ENCODE peak calls at places on chromosomes 12 and 14, in five cellular contexts. K, N, T, U and L are unnamed samples. For H3K4me1, the result is how much of the 10 kb centered on the place peaks cover.

GRCh38 chr12:103020839-103021238 is 63.4 kb downstream of the ASCL1 start:
- DNase-seq in T (no peak), K (no peak), N (no peak), U (no peak), L (no peak)

GRCh38 chr12:122481861-122482260 is 18.9 kb downstream of the ZCCHC8 start:
- DNase-seq in K (no peak), U (no peak), N (no peak), T (no peak), L (no peak)

GRCh38 chr12:50401383-50402155 is 884 bp downstream of the LARP4 start:
- DNase-seq in U (no peak), T (no peak), K (peak), N (no peak), L (no peak)

GRCh38 chr12:120588948-120589930 is 8.0 kb upstream of the POP5 start:
- DNase-seq in N (no peak), K (no peak), U (peak), T (no peak), L (no peak)

GRCh38 chr12:76113800-76114757 is 29.6 kb upstream of the NAP1L1 start:
- DNase-seq in U (no peak), K (no peak), T (no peak), N (no peak), L (no peak)

GRCh38 chr12:27969011-27969900 is 3.3 kb downstream of the PTHLH start:
- DNase-seq in U (peak), K (no peak), T (peak), N (no peak), L (peak)

GRCh38 chr12:26963413-26963812 is 25.1 kb downstream of the FGFR1OP2 start:
- DNase-seq in K (no peak), N (no peak), U (no peak), T (no peak), L (no peak)

GRCh38 chr12:38689704-38690103 is 215.7 kb downstream of the CPNE8 start:
- DNase-seq in T (no peak), N (no peak), K (no peak), U (no peak), L (no peak)

GRCh38 chr12:121709478-121709890 is 3.1 kb upstream of the TMEM120B start:
- DNase-seq in T (peak), N (no peak), K (no peak), U (no peak), L (no peak)

GRCh38 chr14:69657961-69658360 is 46.6 kb downstream of the SUSD6 start:
- DNase-seq in N (no peak), T (peak), U (no peak), K (no peak), L (peak)

GRCh38 chr14:96693986-96694385 is 103.2 kb upstream of the VRK1 start:
- DNase-seq in U (no peak), N (no peak), K (no peak), T (no peak), L (no peak)

GRCh38 chr14:96702831-96703230 is 94.4 kb upstream of the VRK1 start:
- DNase-seq in T (no peak), K (no peak), N (no peak), U (no peak), L (no peak)

GRCh38 chr14:96693252-96693820 is 103.8 kb upstream of the VRK1 start:
- DNase-seq in U (no peak), N (no peak), K (no peak), T (no peak), L (no peak)

GRCh38 chr14:96699666-96700065 is 97.5 kb upstream of the VRK1 start:
- DNase-seq in N (no peak), K (no peak), U (no peak), T (no peak), L (no peak)

DNA sequence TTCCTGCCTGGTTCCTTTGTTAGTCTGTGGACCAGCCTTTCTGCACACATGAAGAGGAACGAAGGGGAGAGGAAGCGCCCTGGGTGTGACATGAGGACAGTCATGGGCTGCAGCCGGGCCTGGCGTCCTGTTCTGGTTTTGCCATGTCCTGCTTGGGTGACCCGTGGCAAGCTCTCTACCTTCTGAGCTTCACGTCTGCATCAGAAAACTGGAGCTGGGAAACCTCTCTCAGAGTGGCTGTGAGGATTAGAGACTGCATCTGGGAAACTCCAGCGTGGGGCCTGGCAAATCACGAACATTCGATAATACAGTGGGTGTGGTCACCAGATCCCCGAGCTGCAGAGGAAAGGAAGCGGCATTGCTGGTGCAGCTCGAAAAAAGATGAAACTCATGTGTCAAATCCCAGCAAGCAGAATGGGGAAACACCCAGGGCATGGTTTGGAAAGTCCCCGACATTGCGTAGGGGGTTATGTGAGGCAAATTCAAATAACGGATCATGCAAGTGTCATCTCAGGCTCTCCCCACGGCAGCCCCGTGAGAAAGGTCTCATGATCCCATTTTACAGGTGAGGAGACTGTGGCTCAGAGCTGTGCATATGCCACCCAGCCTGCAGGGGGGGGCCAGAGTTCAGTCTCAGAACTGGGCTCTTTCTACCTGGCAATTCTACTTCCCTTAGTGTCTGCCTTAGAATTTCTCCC is 98.2 kb upstream of the VRK1 start:
- DNase-seq in U (no peak), N (no peak), T (no peak), K (no peak), L (no peak)
- TF ChIP-seq CTCF in U (no peak), N (no peak), T (no peak), K (no peak), L (no peak)

GRCh38 chr12:52899338-52900035 is 5.4 kb downstream of the KRT8 start:
- DNase-seq in U (no peak), T (peak), K (no peak), N (no peak), L (peak)

GRCh38 chr12:52900896-52901714 is 3.8 kb downstream of the KRT8 start:
- DNase-seq in U (no peak), K (no peak), T (peak), N (no peak), L (no peak)

GRCh38 chr12:52903285-52903854 is 1.5 kb downstream of the KRT8 start:
- DNase-seq in K (peak), U (peak), N (no peak), T (peak), L (peak)

GRCh38 chr12:52901715-52902541 is 2.9 kb downstream of the KRT8 start:
- DNase-seq in T (peak), U (no peak), K (no peak), N (no peak), L (no peak)

DNA sequence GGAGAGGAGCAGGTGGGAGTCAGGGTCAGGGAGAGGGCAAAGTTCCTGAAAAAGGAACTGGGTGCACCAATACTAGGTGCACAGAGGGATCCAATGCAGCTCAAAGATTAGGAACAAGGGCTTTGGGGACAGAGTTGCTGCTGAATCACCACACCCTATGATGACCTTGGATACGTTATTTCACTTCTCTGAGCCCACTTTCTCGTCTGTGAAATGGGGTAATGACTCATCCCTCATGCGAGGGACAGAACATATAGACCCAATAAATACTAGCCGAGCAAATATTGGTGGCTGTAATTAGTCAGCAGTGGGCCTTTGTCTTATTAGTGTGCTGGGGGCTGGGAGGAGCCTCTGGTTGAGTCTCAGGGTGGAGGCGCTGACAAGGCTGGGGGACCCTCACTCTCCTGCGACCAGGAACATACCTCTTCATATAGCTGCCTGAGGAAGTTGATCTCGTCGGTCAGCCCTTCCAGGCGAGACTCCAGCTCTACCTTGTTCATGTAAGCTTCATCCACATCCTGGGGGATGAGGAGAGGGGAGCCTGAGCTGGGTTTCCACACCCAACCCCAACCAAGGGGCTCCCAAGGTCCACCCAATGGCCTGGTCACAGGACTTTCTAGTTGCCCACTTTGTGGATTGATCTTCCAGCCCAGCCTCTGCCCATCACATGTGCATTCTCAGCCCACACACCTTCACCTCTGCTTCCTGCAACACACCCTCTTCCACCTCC is 4.5 kb downstream of the KRT8 start:
- DNase-seq in U (no peak), K (no peak), N (no peak), T (peak), L (no peak)
- H3K4me1 ChIP-seq in U (under half), K (under half), N (under half), T (under half), L (under half)

DNA sequence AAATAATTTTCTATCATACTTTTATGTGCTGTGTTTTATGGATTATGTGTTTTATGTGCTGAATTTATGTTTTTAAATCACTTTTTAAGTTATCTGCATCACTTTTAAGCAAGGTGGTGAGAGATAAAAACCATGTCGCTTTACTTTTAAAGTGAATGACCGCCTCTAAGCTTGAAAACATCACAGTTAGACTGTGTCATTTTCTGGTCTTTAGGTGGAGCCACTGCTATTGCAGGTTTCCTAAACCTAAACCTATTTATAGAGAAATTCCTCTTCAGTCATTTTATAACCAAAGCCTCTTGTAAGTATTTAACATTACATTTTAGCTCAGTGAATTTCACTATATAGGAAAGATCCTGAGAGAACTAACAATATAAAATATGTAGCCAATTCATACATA is 21.0 kb upstream of the MDM2 start:
- DNase-seq in N (no peak), K (no peak), T (no peak), U (no peak), L (no peak)
- TF ChIP-seq CTCF in N (no peak), K (no peak), T (no peak), U (no peak), L (no peak)

DNA sequence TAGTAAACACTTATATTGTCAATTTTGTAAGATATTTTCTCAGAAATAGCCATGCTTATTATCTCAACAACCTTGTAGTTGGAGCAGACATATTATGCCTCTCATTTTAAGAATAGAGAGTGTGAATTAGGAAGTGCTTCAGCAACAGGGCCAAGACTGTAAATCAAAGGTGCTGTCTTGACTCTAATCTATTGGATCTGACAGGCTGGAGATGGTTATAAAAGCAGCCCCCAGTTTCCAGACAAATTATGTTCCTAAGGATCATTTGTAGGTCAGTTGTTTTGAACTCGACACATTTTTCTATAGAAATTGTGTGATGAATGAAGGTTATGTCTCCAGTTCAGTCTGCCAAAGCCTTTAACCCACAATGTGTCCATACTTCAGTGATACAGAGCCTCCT is 284.8 kb upstream of the FBXO33 start:
- DNase-seq in N (no peak), U (no peak), K (no peak), T (no peak), L (no peak)
- H3K4me1 ChIP-seq in N (under half), U (under half), K (under half), T (under half), L (under half)

DNA sequence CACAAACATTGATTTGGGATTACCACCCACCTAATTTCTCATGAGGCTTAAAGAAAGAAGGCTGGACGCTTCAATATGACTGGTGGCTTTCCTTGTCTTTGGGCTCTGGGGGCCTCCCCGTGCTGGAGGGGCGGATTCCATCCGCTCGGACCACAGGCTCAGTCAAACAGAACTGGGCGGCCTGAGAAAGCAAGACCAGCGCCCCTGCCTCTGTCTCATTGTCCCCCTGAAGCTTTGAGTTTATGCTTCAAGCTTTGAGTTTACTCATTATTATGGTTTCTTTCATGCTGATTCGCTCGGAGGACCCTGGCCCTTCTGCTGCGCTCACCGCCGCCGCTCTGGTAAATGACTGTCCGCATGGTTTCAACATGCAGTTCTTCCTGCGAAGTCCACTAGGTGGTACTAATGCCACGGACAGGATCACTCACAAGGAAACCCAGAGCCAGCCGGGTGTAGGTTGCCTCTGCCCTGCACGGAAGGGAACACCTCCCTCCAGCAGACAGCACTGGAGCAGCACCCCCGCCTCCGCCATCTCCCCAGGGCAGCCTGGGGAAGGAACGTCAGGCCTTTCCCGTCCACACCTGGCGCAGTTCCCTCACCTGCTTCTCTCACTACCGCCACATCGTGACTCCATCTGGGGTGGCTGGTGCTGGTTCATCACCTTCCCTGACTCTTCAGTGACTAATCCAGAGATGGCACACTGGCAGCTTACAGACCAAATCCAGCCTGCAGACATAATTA is 13.2 kb upstream of the TIGAR start:
- DNase-seq in U (peak), K (peak), N (no peak), T (peak), L (peak)
- TF ChIP-seq CTCF in U (peak), K (peak), N (peak), T (peak), L (peak)

DNA sequence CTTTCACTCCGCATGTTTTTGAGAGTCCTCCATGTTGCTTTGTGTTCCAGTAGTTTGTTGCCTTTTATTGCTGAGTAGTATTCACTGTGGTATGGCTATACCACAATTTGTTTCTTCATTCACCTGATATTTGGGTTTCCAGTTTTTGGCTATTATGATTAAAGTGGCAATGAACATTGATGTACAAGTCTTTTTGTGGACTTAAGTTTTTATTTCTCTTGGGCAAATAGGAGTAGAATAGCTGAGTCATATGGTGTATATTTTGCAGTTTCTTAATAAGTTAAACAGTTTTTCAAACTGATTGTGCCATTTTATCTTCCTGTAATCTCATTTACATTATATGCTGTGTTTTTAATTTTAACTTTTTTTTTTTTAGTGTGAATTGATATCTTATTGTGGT is 16.2 kb downstream of the ADIPOR2 start:
- DNase-seq in U (no peak), N (no peak), T (no peak), K (no peak), L (no peak)
- H3K4me1 ChIP-seq in U (under half), N (under half), T (under half), K (under half), L (under half)